ENCODE peak calls at places on chromosome 9, in seven cellular contexts. P is stimulated activated CD4-positive, alpha-beta T cell treated with anti-CD3 and anti-CD28 coated beads, Interleukin-2, amount 100 ng/mL, for 48 hours; X is astrocyte; E is nephron progenitor cell; M is GM13976; H is NCI-H1694; S is lower lobe of right lung. V is an unnamed sample.

GRCh38 chr9:16516887-16517286 is 353.6 kb downstream of the BNC2 start:
- DNase-seq in P (no peak), H (no peak), X (peak; percentile 80), M (no peak), E (no peak), S (no peak), V (peak; percentile 18)

GRCh38 chr9:126915281-126915816 is 767 bp downstream of the RALGPS1 start:
- DNase-seq in H (no peak), E (no peak), S (peak; percentile 91), P (peak; percentile 4), M (no peak), X (no peak), V (no peak)

GRCh38 chr9:38359297-38359653 is 33.2 kb upstream of the ALDH1B1 start:
- DNase-seq in H (no peak), X (no peak), M (no peak), P (no peak), E (no peak), S (no peak), V (peak; percentile 34)

GRCh38 chr9:133881671-133882381 is 110.3 kb downstream of the VAV2 start:
- DNase-seq in X (peak; percentile 6), H (no peak), S (no peak), P (no peak), E (no peak), M (no peak), V (no peak)

GRCh38 chr9:28801144-28801799 is 1228.0 kb upstream of the C9orf72 start:
- DNase-seq in X (peak; percentile 26), H (no peak), P (no peak), E (no peak), M (no peak), S (no peak), V (peak; percentile 89)

GRCh38 chr9:93207326-93207814 is 23.4 kb downstream of the WNK2 start:
- DNase-seq in P (no peak), E (no peak), H (peak; percentile 54), M (no peak), S (peak; percentile 40), X (peak; percentile 51), V (no peak)

GRCh38 chr9:15349892-15350761 is 43.1 kb upstream of the TTC39B start:
- DNase-seq in S (no peak), X (peak; percentile 6), E (no peak), P (peak; percentile 7), M (no peak), H (peak; percentile 12), V (peak; percentile 31)

GRCh38 chr9:1939926-1940368 is 75.2 kb upstream of the SMARCA2 start:
- DNase-seq in M (peak; percentile 81), X (no peak), E (peak; percentile 18), S (peak; percentile 30), P (peak; percentile 26), H (peak; percentile 82), V (peak; percentile 27)

GRCh38 chr9:111352545-111352944 is 22.5 kb upstream of the OR2K2 start:
- DNase-seq in M (no peak), S (no peak), H (no peak), P (no peak), X (no peak), E (no peak), V (no peak)

GRCh38 chr9:92668746-92669526 is 995 bp downstream of the IPPK start:
- DNase-seq in E (peak; percentile 58), X (peak; percentile 72), P (peak; percentile 25), M (no peak), H (no peak), S (no peak), V (peak; percentile 62)

GRCh38 chr9:106403081-106403480 is 459.9 kb upstream of the ZNF462 start:
- DNase-seq in P (no peak), M (no peak), X (peak; percentile 69), H (no peak), E (no peak), S (no peak), V (peak; percentile 75)

GRCh38 chr9:94772654-94773303 is 46.3 kb downstream of the AOPEP start:
- DNase-seq in M (no peak), E (no peak), H (peak; percentile 73), P (no peak), S (no peak), X (peak; percentile 65), V (no peak)

GRCh38 chr9:87713278-87713989 is 12.5 kb upstream of the CTSL start:
- DNase-seq in X (peak; percentile 98), H (no peak), M (no peak), E (no peak), P (peak; percentile 35), S (peak; percentile 87), V (peak; percentile 98)

GRCh38 chr9:70954126-70954525 is 167.3 kb downstream of the TRPM3 start:
- DNase-seq in X (peak; percentile 96), P (no peak), S (no peak), H (no peak), E (no peak), M (no peak), V (peak; percentile 88)

GRCh38 chr9:20884985-20885593 is 146.4 kb downstream of the HACD4 start:
- DNase-seq in X (peak; percentile 11), H (peak; percentile 23), S (peak; percentile 55), P (peak; percentile 55), M (peak; percentile 20), E (peak; percentile 33), V (peak; percentile 36)

GRCh38 chr9:121568541-121569265 is 69.1 kb upstream of the GGTA1 start:
- DNase-seq in P (no peak), H (no peak), M (no peak), X (peak; percentile 41), E (no peak), S (no peak), V (no peak)

GRCh38 chr9:107039546-107039945 is 176.6 kb downstream of the ZNF462 start:
- DNase-seq in S (no peak), P (no peak), X (peak; percentile 97), M (no peak), H (no peak), E (no peak), V (peak; percentile 94)

GRCh38 chr9:29564564-29564963 is 1991.3 kb upstream of the C9orf72 start:
- DNase-seq in M (no peak), S (no peak), X (no peak), E (no peak), P (no peak), H (no peak), V (no peak)

GRCh38 chr9:136616948-136617695 is 45.6 kb upstream of the EGFL7 start:
- DNase-seq in X (no peak), H (no peak), E (peak; percentile 7), S (no peak), P (no peak), M (no peak), V (no peak)

GRCh38 chr9:13026956-13027355 is 252.1 kb downstream of the LURAP1L start:
- DNase-seq in E (no peak), P (no peak), H (no peak), M (no peak), S (no peak), X (no peak), V (no peak)

GRCh38 chr9:108978121-108978694 is 35.1 kb downstream of the CTNNAL1 start:
- DNase-seq in S (no peak), H (no peak), P (no peak), E (no peak), M (no peak), X (no peak), V (no peak)